ENCODE peak calls at places on chromosome 1, in ten cellular contexts. One of them, this sample, is unnamed.

GRCh38 chr1:153032677-153033308 is 1.8 kb downstream of the SPRR1B start:
- DNase-seq in upper lobe of right lung: no peak
- DNase-seq in PC-3: peak
- DNase-seq in tibial nerve: no peak
- DNase-seq in thoracic aorta: no peak
- DNase-seq in CD4-positive, alpha-beta T cell: no peak
- DNase-seq in heart right ventricle: no peak
- DNase-seq in prostate gland: no peak
- DNase-seq in psoas muscle: no peak
- DNase-seq in spleen: no peak
- DNase-seq in this sample: no peak

GRCh38 chr1:147238925-147239820 is 3.3 kb upstream of the CHD1L start:
- DNase-seq in CD4-positive, alpha-beta T cell: no peak
- DNase-seq in thoracic aorta: no peak
- DNase-seq in tibial nerve: no peak
- DNase-seq in spleen: no peak
- DNase-seq in psoas muscle: no peak
- DNase-seq in PC-3: no peak
- DNase-seq in upper lobe of right lung: no peak
- DNase-seq in prostate gland: no peak
- DNase-seq in heart right ventricle: no peak
- DNase-seq in this sample: no peak

GRCh38 chr1:60055336-60055735 is 18.2 kb downstream of the C1orf87 start:
- DNase-seq in upper lobe of right lung: no peak
- DNase-seq in prostate gland: no peak
- DNase-seq in CD4-positive, alpha-beta T cell: no peak
- DNase-seq in spleen: no peak
- DNase-seq in tibial nerve: no peak
- DNase-seq in heart right ventricle: no peak
- DNase-seq in thoracic aorta: no peak
- DNase-seq in PC-3: peak
- DNase-seq in psoas muscle: no peak
- DNase-seq in this sample: no peak

GRCh38 chr1:62389531-62389930 is 47.3 kb upstream of the USP1 start:
- DNase-seq in thoracic aorta: no peak
- DNase-seq in tibial nerve: no peak
- DNase-seq in PC-3: no peak
- DNase-seq in heart right ventricle: no peak
- DNase-seq in psoas muscle: no peak
- DNase-seq in upper lobe of right lung: no peak
- DNase-seq in prostate gland: no peak
- DNase-seq in CD4-positive, alpha-beta T cell: no peak
- DNase-seq in spleen: no peak
- DNase-seq in this sample: no peak

GRCh38 chr1:51616903-51617708 is at the start of gene OSBPL9:
- DNase-seq in tibial nerve: peak
- DNase-seq in psoas muscle: peak
- DNase-seq in spleen: peak
- DNase-seq in upper lobe of right lung: peak
- DNase-seq in heart right ventricle: peak
- DNase-seq in thoracic aorta: peak
- DNase-seq in CD4-positive, alpha-beta T cell: peak
- DNase-seq in prostate gland: peak
- DNase-seq in PC-3: peak
- DNase-seq in this sample: peak

GRCh38 chr1:43570307-43570706 is 39.6 kb downstream of the PTPRF start:
- DNase-seq in prostate gland: no peak
- DNase-seq in thoracic aorta: no peak
- DNase-seq in tibial nerve: no peak
- DNase-seq in PC-3: no peak
- DNase-seq in psoas muscle: no peak
- DNase-seq in upper lobe of right lung: no peak
- DNase-seq in spleen: no peak
- DNase-seq in CD4-positive, alpha-beta T cell: no peak
- DNase-seq in heart right ventricle: no peak
- DNase-seq in this sample: no peak

GRCh38 chr1:27519341-27520258 is 29.6 kb upstream of the WASF2 start:
- DNase-seq in PC-3: no peak
- DNase-seq in thoracic aorta: no peak
- DNase-seq in psoas muscle: no peak
- DNase-seq in prostate gland: no peak
- DNase-seq in tibial nerve: no peak
- DNase-seq in spleen: peak
- DNase-seq in CD4-positive, alpha-beta T cell: no peak
- DNase-seq in upper lobe of right lung: peak
- DNase-seq in heart right ventricle: no peak
- DNase-seq in this sample: no peak

GRCh38 chr1:42533101-42533863 is 70.2 kb downstream of the CCDC30 start:
- DNase-seq in CD4-positive, alpha-beta T cell: no peak
- DNase-seq in heart right ventricle: no peak
- DNase-seq in psoas muscle: no peak
- DNase-seq in PC-3: no peak
- DNase-seq in prostate gland: no peak
- DNase-seq in spleen: no peak
- DNase-seq in tibial nerve: no peak
- DNase-seq in thoracic aorta: no peak
- DNase-seq in upper lobe of right lung: no peak
- DNase-seq in this sample: no peak

GRCh38 chr1:232662910-232663309 is 33.0 kb upstream of the SIPA1L2 start:
- DNase-seq in CD4-positive, alpha-beta T cell: no peak
- DNase-seq in heart right ventricle: peak
- DNase-seq in psoas muscle: peak
- DNase-seq in thoracic aorta: no peak
- DNase-seq in spleen: no peak
- DNase-seq in PC-3: no peak
- DNase-seq in tibial nerve: no peak
- DNase-seq in upper lobe of right lung: no peak
- DNase-seq in prostate gland: no peak
- DNase-seq in this sample: no peak

GRCh38 chr1:6263716-6264115 is 2.8 kb upstream of the GPR153 start:
- DNase-seq in thoracic aorta: no peak
- DNase-seq in psoas muscle: no peak
- DNase-seq in upper lobe of right lung: no peak
- DNase-seq in PC-3: no peak
- DNase-seq in tibial nerve: no peak
- DNase-seq in heart right ventricle: no peak
- DNase-seq in spleen: no peak
- DNase-seq in prostate gland: no peak
- DNase-seq in CD4-positive, alpha-beta T cell: no peak
- DNase-seq in this sample: no peak

GRCh38 chr1:78676996-78677395 is 27.4 kb downstream of the IFI44 start:
- DNase-seq in psoas muscle: no peak
- DNase-seq in PC-3: no peak
- DNase-seq in upper lobe of right lung: no peak
- DNase-seq in tibial nerve: no peak
- DNase-seq in CD4-positive, alpha-beta T cell: no peak
- DNase-seq in thoracic aorta: no peak
- DNase-seq in spleen: no peak
- DNase-seq in heart right ventricle: no peak
- DNase-seq in prostate gland: no peak
- DNase-seq in this sample: no peak

GRCh38 chr1:210536263-210536961 is 207.7 kb downstream of the HHAT start:
- DNase-seq in psoas muscle: no peak
- DNase-seq in spleen: no peak
- DNase-seq in upper lobe of right lung: no peak
- DNase-seq in heart right ventricle: no peak
- DNase-seq in prostate gland: peak
- DNase-seq in tibial nerve: no peak
- DNase-seq in thoracic aorta: no peak
- DNase-seq in PC-3: no peak
- DNase-seq in CD4-positive, alpha-beta T cell: no peak
- DNase-seq in this sample: no peak

DNA sequence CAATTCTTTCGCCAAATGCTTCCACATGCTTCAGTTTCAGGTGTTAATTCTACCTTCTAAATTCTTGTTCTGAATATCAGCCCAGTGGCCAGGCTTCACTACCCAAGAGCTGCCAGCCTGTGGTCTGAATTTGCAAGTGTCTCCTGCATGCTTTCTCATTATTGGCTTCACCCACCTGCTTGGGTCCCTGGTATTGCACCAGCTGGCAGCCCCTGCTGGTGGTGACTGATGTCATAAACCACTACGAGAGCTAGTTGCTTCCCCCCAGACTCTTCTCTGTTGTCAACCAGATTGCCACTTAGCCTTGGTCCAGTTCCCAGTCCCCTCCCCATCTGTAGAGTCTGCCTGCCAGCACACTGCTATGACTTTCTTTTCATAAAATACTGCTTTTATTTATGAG is 197.7 kb upstream of the DUSP10 start:
- DNase-seq in thoracic aorta: no peak
- DNase-seq in tibial nerve: no peak
- DNase-seq in psoas muscle: no peak
- DNase-seq in spleen: peak
- DNase-seq in CD4-positive, alpha-beta T cell: no peak
- DNase-seq in heart right ventricle: no peak
- DNase-seq in PC-3: no peak
- DNase-seq in upper lobe of right lung: no peak
- DNase-seq in prostate gland: no peak
- DNase-seq in this sample: no peak
- TF ChIP-seq CTCF in thoracic aorta: no peak
- TF ChIP-seq CTCF in tibial nerve: no peak
- TF ChIP-seq CTCF in psoas muscle: no peak
- TF ChIP-seq CTCF in spleen: no peak
- TF ChIP-seq CTCF in CD4-positive, alpha-beta T cell: no peak
- TF ChIP-seq CTCF in heart right ventricle: no peak
- TF ChIP-seq CTCF in PC-3: no peak
- TF ChIP-seq CTCF in upper lobe of right lung: no peak
- TF ChIP-seq CTCF in prostate gland: no peak
- TF ChIP-seq CTCF in this sample: no peak

DNA sequence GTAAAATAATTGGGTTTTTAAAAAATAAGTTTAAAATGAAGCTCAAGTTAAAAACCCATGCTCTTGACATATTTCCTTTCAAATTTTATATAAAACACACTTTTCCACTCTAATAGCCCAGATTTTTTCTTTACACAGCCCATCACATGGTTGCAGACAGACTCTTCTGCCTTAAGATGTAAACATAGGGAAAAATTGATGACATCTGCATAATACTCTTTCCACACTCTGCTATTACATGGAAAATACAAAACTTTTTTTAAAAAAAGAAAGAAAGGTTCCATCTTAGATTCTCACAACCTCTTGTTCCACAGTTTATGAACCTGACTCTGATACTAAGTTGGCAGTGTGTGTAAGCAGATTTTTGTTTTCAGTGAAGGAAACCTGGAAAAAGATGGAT is 120.8 kb upstream of the ZNF648 start:
- DNase-seq in PC-3: no peak
- DNase-seq in thoracic aorta: no peak
- DNase-seq in prostate gland: no peak
- DNase-seq in spleen: no peak
- DNase-seq in upper lobe of right lung: no peak
- DNase-seq in CD4-positive, alpha-beta T cell: no peak
- DNase-seq in heart right ventricle: no peak
- DNase-seq in psoas muscle: no peak
- DNase-seq in tibial nerve: no peak
- DNase-seq in this sample: no peak
- H3K27ac ChIP-seq in PC-3: peak
- H3K27ac ChIP-seq in thoracic aorta: no peak
- H3K27ac ChIP-seq in prostate gland: no peak
- H3K27ac ChIP-seq in spleen: no peak
- H3K27ac ChIP-seq in upper lobe of right lung: no peak
- H3K27ac ChIP-seq in CD4-positive, alpha-beta T cell: no peak
- H3K27ac ChIP-seq in heart right ventricle: no peak
- H3K27ac ChIP-seq in psoas muscle: no peak
- H3K27ac ChIP-seq in tibial nerve: no peak
- H3K27ac ChIP-seq in this sample: no peak

DNA sequence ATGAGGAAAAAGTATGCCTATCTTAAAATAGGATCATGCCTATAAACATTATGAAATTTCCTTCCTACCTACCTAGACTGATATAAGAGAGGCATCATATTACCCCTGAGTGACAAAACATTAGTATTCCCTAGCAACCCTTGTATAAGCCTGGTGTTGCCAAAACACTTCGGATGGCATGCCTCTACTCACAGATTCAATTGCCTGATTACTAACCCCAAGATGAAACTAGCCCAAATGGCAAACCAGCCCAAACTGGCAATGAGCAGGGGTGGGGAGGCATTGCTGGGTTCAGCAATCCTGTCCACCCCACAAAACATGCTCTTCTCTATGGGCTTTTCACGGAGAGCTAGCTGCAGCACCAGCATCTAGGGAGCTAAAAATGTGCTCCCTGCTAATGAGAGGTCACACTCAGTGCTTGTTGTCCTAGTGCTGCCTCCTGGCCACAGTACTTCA is 13.9 kb downstream of the PALMD start:
- DNase-seq in heart right ventricle: no peak
- DNase-seq in prostate gland: peak
- DNase-seq in thoracic aorta: no peak
- DNase-seq in upper lobe of right lung: no peak
- DNase-seq in psoas muscle: no peak
- DNase-seq in spleen: no peak
- DNase-seq in CD4-positive, alpha-beta T cell: no peak
- DNase-seq in PC-3: peak
- DNase-seq in tibial nerve: no peak
- DNase-seq in this sample: no peak
- TF ChIP-seq CTCF in heart right ventricle: no peak
- TF ChIP-seq CTCF in prostate gland: no peak
- TF ChIP-seq CTCF in thoracic aorta: no peak
- TF ChIP-seq CTCF in upper lobe of right lung: no peak
- TF ChIP-seq CTCF in psoas muscle: no peak
- TF ChIP-seq CTCF in spleen: no peak
- TF ChIP-seq CTCF in CD4-positive, alpha-beta T cell: no peak
- TF ChIP-seq CTCF in PC-3: no peak
- TF ChIP-seq CTCF in tibial nerve: no peak
- TF ChIP-seq CTCF in this sample: no peak

DNA sequence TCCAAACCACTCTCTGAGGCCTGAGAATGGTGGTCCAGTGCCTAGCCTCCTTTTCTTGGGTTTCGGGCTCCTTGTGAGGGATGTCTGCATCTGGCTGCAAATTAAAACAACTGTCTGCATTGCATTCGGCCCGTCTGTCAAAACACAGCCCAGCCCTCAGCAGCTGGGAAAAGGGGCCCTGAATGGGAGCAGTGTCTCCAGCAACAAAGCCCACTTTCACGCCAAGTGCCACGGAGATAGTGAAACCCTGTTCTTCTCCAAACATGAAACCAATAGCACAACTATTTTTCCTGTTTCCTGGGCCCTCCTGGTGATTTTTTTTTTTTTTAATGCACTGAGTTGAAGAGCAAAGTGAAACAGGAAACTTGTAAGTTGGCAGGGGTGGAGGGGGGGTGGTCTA is 138.4 kb downstream of the PLXNA2 start:
- DNase-seq in spleen: no peak
- DNase-seq in heart right ventricle: no peak
- DNase-seq in PC-3: no peak
- DNase-seq in prostate gland: no peak
- DNase-seq in CD4-positive, alpha-beta T cell: no peak
- DNase-seq in upper lobe of right lung: no peak
- DNase-seq in thoracic aorta: no peak
- DNase-seq in tibial nerve: no peak
- DNase-seq in psoas muscle: no peak
- DNase-seq in this sample: no peak
- H3K27ac ChIP-seq in spleen: no peak
- H3K27ac ChIP-seq in heart right ventricle: no peak
- H3K27ac ChIP-seq in PC-3: no peak
- H3K27ac ChIP-seq in prostate gland: no peak
- H3K27ac ChIP-seq in CD4-positive, alpha-beta T cell: no peak
- H3K27ac ChIP-seq in upper lobe of right lung: no peak
- H3K27ac ChIP-seq in thoracic aorta: no peak
- H3K27ac ChIP-seq in tibial nerve: no peak
- H3K27ac ChIP-seq in psoas muscle: no peak
- H3K27ac ChIP-seq in this sample: no peak